ENCODE peak calls at places on chromosomes 11 and 22, in four cellular contexts. D is H9, N is heart left ventricle, U is heart right ventricle. A is an unnamed sample.
A peak's percentile ranks its signal among the peaks of the same experiment; 100 is the strongest.

GRCh38 chr11:45092901-45093760 is 53.3 kb upstream of the PRDM11 start:
- DNase-seq in U (no peak), D (peak; percentile 18), N (no peak), A (no peak)

GRCh38 chr11:117979481-117980211 is 6.5 kb upstream of the IL10RA start:
- DNase-seq in U (no peak), D (no peak), N (no peak), A (no peak)

GRCh38 chr22:30636226-30637077 is 871 bp downstream of the SLC35E4 start:
- DNase-seq in D (peak; percentile 52), U (peak; percentile 27), N (no peak), A (no peak)

GRCh38 chr11:19933801-19934488 is 221.3 kb downstream of the NAV2 start:
- DNase-seq in D (no peak), N (no peak), U (no peak), A (no peak)

GRCh38 chr22:26053737-26054316 is 115.4 kb upstream of the SEZ6L start:
- DNase-seq in D (peak; percentile 44), N (no peak), U (no peak), A (no peak)

GRCh38 chr22:32761251-32761903 is 40.1 kb upstream of the TIMP3 start:
- DNase-seq in U (no peak), N (no peak), D (no peak), A (no peak)

GRCh38 chr11:70065318-70066135 is 12.6 kb upstream of the ANO1 start:
- DNase-seq in D (peak; percentile 20), U (no peak), N (no peak), A (no peak)

GRCh38 chr11:92216789-92217188 is 7.8 kb upstream of the FAT3 start:
- DNase-seq in U (no peak), N (no peak), D (no peak), A (no peak)

GRCh38 chr11:40175980-40176379 is 1283.5 kb downstream of the LRRC4C start:
- DNase-seq in N (no peak), D (no peak), U (no peak), A (no peak)

GRCh38 chr11:15830730-15831443 is 525.5 kb downstream of the SOX6 start:
- DNase-seq in N (no peak), D (no peak), U (no peak), A (no peak)

GRCh38 chr11:85088286-85088685 is 538.9 kb downstream of the DLG2 start:
- DNase-seq in D (no peak), U (no peak), N (no peak), A (no peak)

GRCh38 chr11:45180158-45180887 is 33.9 kb downstream of the PRDM11 start:
- DNase-seq in N (peak; percentile 77), D (peak; percentile 67), U (peak; percentile 67), A (peak; percentile 83)

GRCh38 chr22:45996241-45997076 is 19.5 kb upstream of the WNT7B start:
- DNase-seq in U (peak; percentile 76), D (no peak), N (peak; percentile 90), A (no peak)

GRCh38 chr11:128198206-128198605 is 389.2 kb downstream of the ETS1 start:
- DNase-seq in U (no peak), N (no peak), D (no peak), A (no peak)

GRCh38 chr22:45164217-45165123 is 745 bp downstream of the NUP50 start:
- DNase-seq in U (peak; percentile 40), D (no peak), N (peak; percentile 76), A (peak; percentile 72)

GRCh38 chr11:76767659-76768058 is 15.5 kb upstream of the TSKU start:
- DNase-seq in D (no peak), N (no peak), U (no peak), A (no peak)

GRCh38 chr22:29268511-29269229 is 602 bp downstream of the EWSR1 start:
- DNase-seq in U (peak; percentile 77), N (peak; percentile 85), D (no peak), A (peak; percentile 62)

GRCh38 chr22:49715450-49715849 is 112.2 kb downstream of the BRD1 start:
- DNase-seq in U (no peak), N (no peak), D (no peak), A (no peak)

GRCh38 chr11:13339196-13340153 is 61.9 kb downstream of the BMAL1 start:
- DNase-seq in D (no peak), U (no peak), N (no peak), A (no peak)

GRCh38 chr11:272931-273198 is 5.3 kb upstream of the NLRP6 start:
- DNase-seq in D (no peak), U (no peak), N (no peak), A (no peak)
- TF ChIP-seq CTCF in D (no peak), U (no peak), N (no peak), A (no peak)

DNA sequence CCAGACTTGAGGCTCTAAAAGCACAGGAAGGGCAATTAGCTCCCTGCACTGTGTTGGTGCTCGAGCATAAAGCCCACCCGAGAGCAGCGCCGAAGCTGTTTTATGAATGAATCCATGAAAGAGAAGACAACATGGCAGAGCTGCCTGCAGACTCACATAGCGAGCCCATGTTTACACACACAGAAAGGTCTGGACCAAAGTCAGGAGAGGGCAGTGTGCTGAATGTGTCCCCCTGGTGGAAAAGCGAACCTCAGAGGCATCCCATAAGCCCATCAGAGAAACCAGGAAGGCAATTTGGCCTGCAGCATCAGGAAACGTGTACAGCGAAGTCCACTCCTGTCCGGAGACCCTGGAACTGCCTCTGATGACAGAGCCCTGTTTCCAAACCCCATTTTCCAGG is 37.1 kb downstream of the CHRDL2 start:
- DNase-seq in U (no peak), D (no peak), N (no peak), A (no peak)
- TF ChIP-seq CTCF in U (no peak), D (peak; percentile 46), N (no peak), A (no peak)

GRCh38 chr22:40904101-40904500 is 42.2 kb upstream of the DNAJB7 start:
- DNase-seq in D (no peak), N (no peak), U (no peak), A (no peak)

GRCh38 chr22:40894417-40894816 is 32.5 kb upstream of the DNAJB7 start:
- DNase-seq in D (no peak), N (no peak), U (no peak), A (no peak)

GRCh38 chr22:40898850-40899357 is 37.0 kb upstream of the DNAJB7 start:
- DNase-seq in U (no peak), D (no peak), N (no peak), A (no peak)
- TF ChIP-seq CTCF in U (peak; percentile 65), D (peak; percentile 62), N (peak; percentile 27), A (peak; percentile 12)

DNA sequence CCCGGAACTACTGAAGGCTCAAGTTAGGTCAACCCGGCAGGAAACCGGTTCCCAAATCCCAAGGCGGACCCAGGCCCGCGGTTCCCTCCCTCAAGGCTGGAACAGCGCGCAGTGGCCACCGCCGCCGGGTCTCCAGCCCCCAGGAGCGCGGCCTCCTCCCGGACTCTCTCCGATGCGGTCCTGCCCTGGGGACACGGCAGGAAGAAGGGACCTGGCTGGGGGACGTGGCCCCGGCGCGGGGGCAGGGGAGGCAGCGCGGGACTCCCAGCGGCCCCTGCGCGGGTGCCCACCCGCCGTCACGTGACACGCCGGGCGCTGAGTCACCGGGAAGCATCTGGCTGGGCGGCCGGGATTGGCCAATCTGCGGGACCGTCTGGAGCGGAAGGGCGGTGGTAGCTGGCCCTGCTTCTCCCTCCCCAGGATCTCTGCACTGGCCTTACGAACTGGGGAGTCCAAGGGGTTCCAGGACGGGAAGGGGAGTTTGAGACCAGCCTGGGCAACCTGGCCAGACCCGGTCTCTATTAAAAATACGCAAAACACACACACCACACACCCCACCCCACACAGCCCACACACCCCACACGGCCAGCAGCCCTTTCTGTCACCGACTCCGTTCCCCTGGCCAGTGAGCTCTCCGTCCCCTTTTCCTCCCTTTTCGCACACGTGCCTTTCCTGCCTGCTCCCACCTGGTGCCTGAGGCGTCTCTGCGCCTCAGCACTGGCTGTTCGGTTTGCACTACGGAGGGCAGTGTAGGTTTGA is 21.4 kb upstream of the MALAT1 start:
- DNase-seq in D (peak; percentile 95), U (peak; percentile 97), N (peak; percentile 99), A (peak; percentile 85)
- TF ChIP-seq CTCF in D (no peak), U (no peak), N (no peak), A (no peak)

GRCh38 chr11:100691886-100692285 is 4.8 kb downstream of the ARHGAP42 start:
- DNase-seq in N (no peak), U (no peak), D (no peak), A (no peak)
- TF ChIP-seq CTCF in N (no peak), U (no peak), D (no peak), A (no peak)

GRCh38 chr11:66363805-66364535 is 7.6 kb downstream of the SLC29A2 start:
- DNase-seq in N (peak; percentile 64), D (peak; percentile 94), U (peak; percentile 46), A (peak; percentile 74)

GRCh38 chr11:66361502-66361941 is 10.0 kb downstream of the SLC29A2 start:
- DNase-seq in D (no peak), U (no peak), N (peak; percentile 37), A (no peak)

GRCh38 chr11:66365166-66365565 is 6.4 kb downstream of the SLC29A2 start:
- DNase-seq in N (peak; percentile 44), D (no peak), U (no peak), A (no peak)

GRCh38 chr11:66362481-66363147 is 8.9 kb downstream of the SLC29A2 start:
- DNase-seq in N (peak; percentile 33), D (no peak), U (no peak), A (no peak)

DNA sequence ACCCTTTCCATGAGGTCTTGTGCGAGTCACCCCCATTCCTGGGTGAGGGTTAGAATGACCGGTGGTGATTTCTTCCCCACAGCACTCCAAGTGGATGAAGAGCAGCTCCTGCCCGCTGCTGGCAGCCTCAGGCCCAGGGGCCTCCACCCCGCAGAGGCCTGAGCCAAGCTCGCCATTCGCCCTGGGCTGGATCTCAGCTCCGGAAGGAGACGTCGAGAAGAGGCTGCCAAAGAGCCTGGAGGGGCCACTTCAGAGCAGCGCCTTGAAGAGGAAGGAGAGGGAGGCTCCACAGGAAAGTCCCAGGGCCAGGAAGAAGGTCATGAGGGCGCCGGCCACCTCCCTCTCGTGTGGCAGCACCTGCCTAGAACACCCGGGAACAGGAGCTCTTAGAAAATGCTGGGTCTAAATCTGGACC is 8.4 kb downstream of the SLC29A2 start:
- DNase-seq in U (peak; percentile 32), D (no peak), N (peak; percentile 57), A (no peak)
- TF ChIP-seq CTCF in U (no peak), D (no peak), N (no peak), A (no peak)

GRCh38 chr11:71342951-71343827 is 90.8 kb upstream of the SHANK2 start:
- DNase-seq in U (no peak), N (no peak), D (peak; percentile 86), A (peak; percentile 63)
- TF ChIP-seq CTCF in U (peak; percentile 29), N (peak; percentile 11), D (peak; percentile 80), A (peak; percentile 46)

GRCh38 chr22:31749636-31750364 is at the start of gene PRR14L:
- DNase-seq in U (peak; percentile 99), N (peak; percentile 99), D (peak; percentile 97), A (peak; percentile 99)
- TF ChIP-seq CTCF in U (peak; percentile 38), N (no peak), D (no peak), A (no peak)

A was measured in nephron progenitor cell.